ENCODE peak calls at places on chromosome 2, in ten cellular contexts. C is naive thymus-derived CD8-positive, alpha-beta T cell; Q is activated CD4-positive, alpha-beta T cell treated with anti-CD3 and anti-CD28 coated beads for 48 hours; Z is GM12865; M is WERI-Rb-1; X is T-helper 17 cell; R is fibroblast of mammary gland; N is cardiac fibroblast; G is ascending aorta; K is HEK293T. L is an unnamed sample.

GRCh38 chr2:9264301-9264700 is 57.7 kb downstream of the ASAP2 start:
- DNase-seq in Q (no peak), K (no peak), Z (no peak), N (peak), M (no peak), G (no peak), X (no peak), R (peak), C (no peak), L (no peak)

GRCh38 chr2:123961576-123961975 is 63.5 kb upstream of the CNTNAP5 start:
- DNase-seq in N (no peak), K (no peak), G (no peak), R (no peak), Z (no peak), C (no peak), Q (no peak), X (no peak), M (no peak), L (no peak)

GRCh38 chr2:20900052-20900636 is 77.2 kb upstream of the LDAH start:
- DNase-seq in K (no peak), X (no peak), R (no peak), N (no peak), Z (no peak), G (no peak), C (no peak), Q (no peak), M (no peak), L (no peak)

GRCh38 chr2:241499146-241499965 is 9.0 kb downstream of the STK25 start:
- DNase-seq in Z (no peak), R (no peak), X (no peak), K (no peak), N (no peak), M (no peak), G (no peak), C (no peak), Q (no peak), L (no peak)

GRCh38 chr2:193627187-193627917 is 1432.6 kb upstream of the TMEFF2 start:
- DNase-seq in G (no peak), Q (no peak), Z (no peak), N (no peak), C (no peak), M (no peak), K (no peak), X (no peak), R (no peak), L (no peak)

GRCh38 chr2:171836151-171836910 is 57.7 kb downstream of the SLC25A12 start:
- DNase-seq in Q (no peak), Z (no peak), C (no peak), N (peak), M (no peak), K (no peak), R (peak), X (no peak), G (no peak), L (no peak)

GRCh38 chr2:233111427-233111826 is 51.3 kb downstream of the INPP5D start:
- DNase-seq in M (no peak), Z (no peak), G (no peak), X (no peak), Q (no peak), R (no peak), C (no peak), K (no peak), N (no peak), L (no peak)

GRCh38 chr2:74564222-74564621 is 9.7 kb downstream of the DOK1 start:
- DNase-seq in G (no peak), N (peak), Z (no peak), M (no peak), C (no peak), X (no peak), R (peak), K (no peak), Q (no peak), L (peak)

GRCh38 chr2:153971250-153971649 is 99.5 kb downstream of the GALNT13 start:
- DNase-seq in N (no peak), Q (no peak), K (no peak), C (no peak), Z (no peak), X (no peak), R (no peak), M (no peak), G (no peak), L (peak)

GRCh38 chr2:52368141-52368540 is 1336.2 kb upstream of the NRXN1 start:
- DNase-seq in N (no peak), C (no peak), M (no peak), Z (no peak), K (no peak), R (no peak), Q (no peak), X (no peak), G (no peak), L (no peak)

GRCh38 chr2:171964328-171964727 is 35.4 kb upstream of the METAP1D start:
- DNase-seq in Q (no peak), M (no peak), Z (no peak), C (no peak), X (no peak), N (no peak), R (no peak), G (no peak), K (no peak), L (no peak)

GRCh38 chr2:219171231-219171651 is 1.4 kb upstream of the SLC23A3 start:
- DNase-seq in N (peak), Q (peak), X (no peak), R (peak), K (peak), Z (peak), C (no peak), M (peak), G (peak), L (peak)

GRCh38 chr2:159738509-159739390 is 26.4 kb downstream of the MARCHF7 start:
- DNase-seq in Q (no peak), K (no peak), C (no peak), X (no peak), M (no peak), N (peak), R (peak), G (no peak), Z (no peak), L (peak)

GRCh38 chr2:177204417-177204816 is 8.2 kb upstream of the HNRNPA3 start:
- DNase-seq in Q (no peak), G (no peak), M (no peak), Z (no peak), R (no peak), K (no peak), N (no peak), C (no peak), X (no peak), L (no peak)

GRCh38 chr2:237257471-237257951 is 156.5 kb downstream of the COL6A3 start:
- DNase-seq in X (no peak), C (no peak), R (peak), G (no peak), M (peak), K (no peak), Z (no peak), N (peak), Q (no peak), L (no peak)

GRCh38 chr2:185299867-185300266 is 438.7 kb upstream of the FSIP2 start:
- DNase-seq in Q (no peak), N (no peak), C (no peak), M (no peak), X (no peak), Z (no peak), G (no peak), R (no peak), K (no peak), L (no peak)

GRCh38 chr2:55718165-55719008 is 24.7 kb upstream of the PNPT1 start:
- DNase-seq in Z (peak), K (peak), Q (peak), N (peak), C (no peak), R (peak), X (no peak), G (peak), M (peak), L (peak)

GRCh38 chr2:109632158-109632789 is 18.1 kb downstream of the SOWAHC start:
- DNase-seq in X (no peak), Q (no peak), R (no peak), N (no peak), Z (no peak), G (no peak), C (no peak), K (no peak), M (no peak), L (no peak)

GRCh38 chr2:215784371-215784783 is 229.0 kb downstream of the MREG start:
- DNase-seq in G (no peak), K (no peak), Q (no peak), N (peak), R (peak), C (no peak), Z (no peak), X (no peak), M (no peak), L (no peak)

GRCh38 chr2:180495606-180496005 is 484.8 kb upstream of the UBE2E3 start:
- DNase-seq in Q (no peak), C (no peak), K (no peak), M (no peak), R (peak), G (no peak), Z (no peak), N (peak), X (no peak), L (no peak)

GRCh38 chr2:2121887-2122286 is 209.2 kb downstream of the MYT1L start:
- DNase-seq in Q (no peak), G (no peak), Z (no peak), K (no peak), R (no peak), X (no peak), C (no peak), M (no peak), N (no peak), L (no peak)

GRCh38 chr2:176115883-176116813 is at the start of gene HOXD10:
- DNase-seq in Q (no peak), G (peak), K (no peak), N (no peak), M (peak), X (no peak), Z (no peak), C (no peak), R (peak), L (no peak)

GRCh38 chr2:67996772-67997527 is 65.9 kb downstream of the C1D start:
- DNase-seq in K (no peak), M (no peak), G (no peak), N (no peak), C (no peak), X (no peak), Q (no peak), R (no peak), Z (no peak), L (no peak)